ENCODE peak calls at places on chromosomes 11 and 22, in ten cellular contexts. U is stimulated activated CD8-positive, alpha-beta memory T cell treated with anti-CD3 and anti-CD28 coated beads, Interleukin-7, amount 100 ng/mL, for 24 hours; T is endothelial cell of umbilical vein; E is NCI-H1092; P is activated CD4-positive, alpha-beta T cell treated with anti-CD3 and anti-CD28 coated beads, Interleukin-2, amount 50 U/mL, for 1 hour; Z is upper lobe of right lung; B is non-pigmented ciliary epithelial cell; I is amygdala; X is heart right ventricle; N is NCI-H446. V is an unnamed sample.

GRCh38 chr22:28983788-28984441 is 77.7 kb downstream of the C22orf31 start:
- DNase-seq in U (no peak), T (no peak), Z (no peak), X (no peak), B (no peak), E (no peak), P (no peak), I (no peak), N (no peak), V (no peak)

GRCh38 chr11:130470832-130471706 is 22.6 kb downstream of the ADAMTS15 start:
- DNase-seq in T (no peak), I (no peak), N (no peak), U (no peak), X (no peak), Z (no peak), E (no peak), B (no peak), P (no peak), V (no peak)

GRCh38 chr22:41772198-41772597 is 28.3 kb upstream of the CCDC134 start:
- DNase-seq in T (no peak), N (no peak), U (no peak), E (no peak), Z (no peak), X (no peak), B (no peak), I (no peak), P (no peak), V (no peak)

GRCh38 chr22:47270463-47271135 is 508.1 kb downstream of the TBC1D22A start:
- DNase-seq in X (no peak), U (no peak), B (no peak), Z (no peak), P (no peak), T (no peak), E (no peak), I (no peak), N (no peak), V (no peak)

GRCh38 chr22:37456351-37456750 is 29.1 kb upstream of the ELFN2 start:
- DNase-seq in E (no peak), U (no peak), X (no peak), T (no peak), P (no peak), I (no peak), B (no peak), N (no peak), Z (no peak), V (no peak)

GRCh38 chr22:26748845-26749244 is 91.5 kb downstream of the MIAT start:
- DNase-seq in X (no peak), Z (no peak), E (no peak), I (peak), T (no peak), N (no peak), P (no peak), U (no peak), B (no peak), V (peak)

GRCh38 chr22:37843746-37844089 is 416 bp downstream of the ANKRD54 start:
- DNase-seq in U (peak), I (no peak), T (no peak), E (peak), Z (no peak), N (no peak), P (peak), B (no peak), X (peak), V (peak)

GRCh38 chr11:57497303-57498247 is 17.9 kb downstream of the SLC43A1 start:
- DNase-seq in T (no peak), B (no peak), X (no peak), N (no peak), E (no peak), U (no peak), Z (no peak), P (no peak), I (no peak), V (no peak)

GRCh38 chr11:69691449-69691848 is 12.4 kb downstream of the FGF19 start:
- DNase-seq in Z (peak), P (no peak), X (no peak), I (no peak), U (no peak), B (no peak), N (no peak), E (no peak), T (no peak), V (no peak)

GRCh38 chr11:84714316-84714780 is 912.8 kb downstream of the DLG2 start:
- DNase-seq in N (peak), Z (no peak), X (peak), T (no peak), E (peak), I (no peak), P (no peak), B (peak), U (no peak), V (no peak)

GRCh38 chr11:35614949-35615569 is 3.2 kb upstream of the FJX1 start:
- DNase-seq in E (no peak), N (no peak), I (no peak), Z (no peak), B (no peak), P (no peak), U (no peak), X (no peak), T (no peak), V (no peak)

GRCh38 chr11:112525844-112526590 is 265.4 kb upstream of the PLET1 start:
- DNase-seq in N (no peak), I (no peak), P (no peak), B (no peak), Z (no peak), T (no peak), E (no peak), X (no peak), U (no peak), V (no peak)

GRCh38 chr11:64305691-64306562 is 603 bp downstream of the ESRRA start:
- DNase-seq in P (peak), B (no peak), Z (peak), T (peak), N (peak), I (peak), U (peak), X (peak), E (no peak), V (no peak)

GRCh38 chr22:27689664-27690063 is 111.9 kb downstream of the MN1 start:
- DNase-seq in P (no peak), N (no peak), E (no peak), I (no peak), B (no peak), U (no peak), X (no peak), Z (no peak), T (no peak), V (no peak)

GRCh38 chr11:106172389-106172991 is 95.0 kb downstream of the AASDHPPT start:
- DNase-seq in U (no peak), I (no peak), P (no peak), N (no peak), B (no peak), T (no peak), E (no peak), Z (no peak), X (no peak), V (no peak)

GRCh38 chr22:17869285-17870096 is 95.2 kb upstream of the BID start:
- DNase-seq in E (no peak), Z (no peak), B (no peak), X (no peak), I (no peak), N (no peak), U (no peak), P (no peak), T (no peak), V (peak)